ENCODE peak calls at places on chromosomes 4 and X, in five cellular contexts. One of them, this sample, is unnamed.

GRCh38 chr4:122577808-122578781 is 42.8 kb downstream of the IL21 start:
- DNase-seq in astrocyte of the spinal cord: peak; percentile 41
- DNase-seq in cardiac fibroblast: peak; percentile 54
- DNase-seq in HCT116: peak; percentile 48
- DNase-seq in gastrocnemius medialis: no peak
- DNase-seq in this sample: no peak

GRCh38 chr4:16761031-16761430 is 137.4 kb downstream of the LDB2 start:
- DNase-seq in cardiac fibroblast: no peak
- DNase-seq in astrocyte of the spinal cord: no peak
- DNase-seq in HCT116: no peak
- DNase-seq in gastrocnemius medialis: no peak
- DNase-seq in this sample: no peak

GRCh38 chr4:1384675-1385372 is 21.4 kb downstream of the NKX1-1 start:
- DNase-seq in cardiac fibroblast: no peak
- DNase-seq in HCT116: no peak
- DNase-seq in astrocyte of the spinal cord: no peak
- DNase-seq in gastrocnemius medialis: no peak
- DNase-seq in this sample: peak; percentile 41

GRCh38 chrX:54048413-54048812 is 4.1 kb upstream of the PHF8 start:
- DNase-seq in cardiac fibroblast: no peak
- DNase-seq in astrocyte of the spinal cord: no peak
- DNase-seq in gastrocnemius medialis: no peak
- DNase-seq in HCT116: no peak
- DNase-seq in this sample: no peak

GRCh38 chr4:107213880-107214279 is 177.8 kb upstream of the DKK2 start:
- DNase-seq in gastrocnemius medialis: no peak
- DNase-seq in cardiac fibroblast: no peak
- DNase-seq in astrocyte of the spinal cord: no peak
- DNase-seq in HCT116: no peak
- DNase-seq in this sample: no peak

GRCh38 chr4:74394476-74395136 is 29.7 kb downstream of the EREG start:
- DNase-seq in gastrocnemius medialis: no peak
- DNase-seq in cardiac fibroblast: peak; percentile 67
- DNase-seq in HCT116: peak; percentile 82
- DNase-seq in astrocyte of the spinal cord: peak; percentile 63
- DNase-seq in this sample: no peak

GRCh38 chrX:69361286-69361926 is 142.7 kb upstream of the NALF2 start:
- DNase-seq in gastrocnemius medialis: no peak
- DNase-seq in astrocyte of the spinal cord: no peak
- DNase-seq in cardiac fibroblast: peak; percentile 75
- DNase-seq in HCT116: no peak
- DNase-seq in this sample: no peak

GRCh38 chr4:1685604-1686150 is 1.6 kb upstream of the FAM53A start:
- DNase-seq in gastrocnemius medialis: no peak
- DNase-seq in astrocyte of the spinal cord: no peak
- DNase-seq in cardiac fibroblast: no peak
- DNase-seq in HCT116: no peak
- DNase-seq in this sample: no peak

GRCh38 chrX:150899191-150899757 is 806 bp upstream of the CD99L2 start:
- DNase-seq in astrocyte of the spinal cord: peak; percentile 14
- DNase-seq in cardiac fibroblast: peak; percentile 13
- DNase-seq in HCT116: no peak
- DNase-seq in gastrocnemius medialis: peak; percentile 23
- DNase-seq in this sample: peak; percentile 67

GRCh38 chr4:138919094-138919936 is 96.3 kb upstream of the NOCT start:
- DNase-seq in gastrocnemius medialis: peak; percentile 55
- DNase-seq in HCT116: peak; percentile 66
- DNase-seq in cardiac fibroblast: peak; percentile 72
- DNase-seq in astrocyte of the spinal cord: peak; percentile 80
- DNase-seq in this sample: no peak

GRCh38 chrX:45621356-45622041 is 420.8 kb upstream of the DIPK2B start:
- DNase-seq in gastrocnemius medialis: no peak
- DNase-seq in astrocyte of the spinal cord: peak; percentile 77
- DNase-seq in HCT116: no peak
- DNase-seq in cardiac fibroblast: peak; percentile 56
- DNase-seq in this sample: no peak

GRCh38 chrX:13377537-13377936 is 57.7 kb upstream of the ATXN3L start:
- DNase-seq in HCT116: no peak
- DNase-seq in gastrocnemius medialis: no peak
- DNase-seq in cardiac fibroblast: peak; percentile 90
- DNase-seq in astrocyte of the spinal cord: peak; percentile 84
- DNase-seq in this sample: no peak

GRCh38 chr4:113476800-113477199 is 284.7 kb downstream of the CAMK2D start:
- DNase-seq in gastrocnemius medialis: no peak
- DNase-seq in HCT116: peak; percentile 67
- DNase-seq in cardiac fibroblast: no peak
- DNase-seq in astrocyte of the spinal cord: no peak
- DNase-seq in this sample: no peak

GRCh38 chrX:104370089-104370488 is 115.4 kb upstream of the ESX1 start:
- DNase-seq in cardiac fibroblast: peak; percentile 2
- DNase-seq in astrocyte of the spinal cord: no peak
- DNase-seq in gastrocnemius medialis: no peak
- DNase-seq in HCT116: peak; percentile 26
- DNase-seq in this sample: no peak

GRCh38 chrX:48505481-48505880 is 3.3 kb upstream of the PORCN start:
- DNase-seq in cardiac fibroblast: no peak
- DNase-seq in gastrocnemius medialis: no peak
- DNase-seq in astrocyte of the spinal cord: no peak
- DNase-seq in HCT116: no peak
- DNase-seq in this sample: no peak

GRCh38 chr4:141331534-141332358 is 111.1 kb downstream of the ZNF330 start:
- DNase-seq in astrocyte of the spinal cord: no peak
- DNase-seq in HCT116: no peak
- DNase-seq in gastrocnemius medialis: no peak
- DNase-seq in cardiac fibroblast: no peak
- DNase-seq in this sample: no peak

GRCh38 chr4:152780267-152780811 is 585 bp downstream of the ARFIP1 start:
- DNase-seq in astrocyte of the spinal cord: no peak
- DNase-seq in gastrocnemius medialis: no peak
- DNase-seq in HCT116: no peak
- DNase-seq in cardiac fibroblast: peak; percentile 36
- DNase-seq in this sample: no peak

GRCh38 chrX:118181030-118181429 is 64.4 kb upstream of the KLHL13 start:
- DNase-seq in astrocyte of the spinal cord: peak; percentile 63
- DNase-seq in gastrocnemius medialis: no peak
- DNase-seq in cardiac fibroblast: peak; percentile 36
- DNase-seq in HCT116: no peak
- DNase-seq in this sample: no peak

GRCh38 chr4:84878090-84878489 is 88.4 kb downstream of the WDFY3 start:
- DNase-seq in gastrocnemius medialis: no peak
- DNase-seq in HCT116: no peak
- DNase-seq in astrocyte of the spinal cord: peak; percentile 74
- DNase-seq in cardiac fibroblast: peak; percentile 68
- DNase-seq in this sample: no peak

GRCh38 chr4:54484361-54484760 is 173.4 kb upstream of the KIT start:
- DNase-seq in HCT116: no peak
- DNase-seq in gastrocnemius medialis: no peak
- DNase-seq in astrocyte of the spinal cord: no peak
- DNase-seq in cardiac fibroblast: no peak
- DNase-seq in this sample: no peak

GRCh38 chrX:153812220-153812619 is 17.8 kb downstream of the SSR4 start:
- DNase-seq in astrocyte of the spinal cord: no peak
- DNase-seq in cardiac fibroblast: no peak
- DNase-seq in HCT116: no peak
- DNase-seq in gastrocnemius medialis: no peak
- DNase-seq in this sample: no peak

GRCh38 chrX:12950851-12951589 is 23.9 kb upstream of the TMSB4X start:
- DNase-seq in cardiac fibroblast: peak; percentile 26
- DNase-seq in gastrocnemius medialis: no peak
- DNase-seq in HCT116: no peak
- DNase-seq in astrocyte of the spinal cord: no peak
- DNase-seq in this sample: peak; percentile 64

GRCh38 chr4:187840814-187841213 is 154.8 kb upstream of the ZFP42 start:
- DNase-seq in gastrocnemius medialis: no peak
- DNase-seq in HCT116: no peak
- DNase-seq in cardiac fibroblast: no peak
- DNase-seq in astrocyte of the spinal cord: no peak
- DNase-seq in this sample: no peak

GRCh38 chrX:53093177-53093655 is 726 bp upstream of the KANTR start:
- DNase-seq in HCT116: peak; percentile 65
- DNase-seq in astrocyte of the spinal cord: peak; percentile 83
- DNase-seq in gastrocnemius medialis: peak; percentile 78
- DNase-seq in cardiac fibroblast: peak; percentile 86
- DNase-seq in this sample: peak; percentile 60

GRCh38 chrX:53357799-53358530 is 64.5 kb downstream of the SMC1A start:
- DNase-seq in HCT116: no peak
- DNase-seq in cardiac fibroblast: peak; percentile 74
- DNase-seq in gastrocnemius medialis: no peak
- DNase-seq in astrocyte of the spinal cord: peak; percentile 24
- DNase-seq in this sample: no peak

GRCh38 chrX:15301924-15302323 is 13.5 kb downstream of the ASB11 start:
- DNase-seq in gastrocnemius medialis: peak; percentile 94
- DNase-seq in HCT116: no peak
- DNase-seq in astrocyte of the spinal cord: no peak
- DNase-seq in cardiac fibroblast: peak; percentile 42
- DNase-seq in this sample: peak; percentile 90

GRCh38 chrX:11137543-11138139 is 26.5 kb downstream of the HCCS start:
- DNase-seq in astrocyte of the spinal cord: peak; percentile 56
- DNase-seq in gastrocnemius medialis: no peak
- DNase-seq in cardiac fibroblast: peak; percentile 70
- DNase-seq in HCT116: peak; percentile 13
- DNase-seq in this sample: no peak

GRCh38 chrX:64265265-64265664 is 34.9 kb upstream of the ASB12 start:
- DNase-seq in gastrocnemius medialis: no peak
- DNase-seq in cardiac fibroblast: no peak
- DNase-seq in HCT116: no peak
- DNase-seq in astrocyte of the spinal cord: no peak
- DNase-seq in this sample: no peak

GRCh38 chr4:4854649-4855292 is 4.7 kb upstream of the MSX1 start:
- DNase-seq in astrocyte of the spinal cord: no peak
- DNase-seq in cardiac fibroblast: no peak
- DNase-seq in gastrocnemius medialis: no peak
- DNase-seq in HCT116: no peak
- DNase-seq in this sample: no peak

GRCh38 chr4:141530627-141531026 is 105.8 kb upstream of the IL15 start:
- DNase-seq in cardiac fibroblast: no peak
- DNase-seq in astrocyte of the spinal cord: no peak
- DNase-seq in gastrocnemius medialis: no peak
- DNase-seq in HCT116: no peak
- DNase-seq in this sample: no peak

GRCh38 chrX:24391362-24391761 is 30.9 kb downstream of the SUPT20HL1 start:
- DNase-seq in astrocyte of the spinal cord: no peak
- DNase-seq in cardiac fibroblast: no peak
- DNase-seq in HCT116: no peak
- DNase-seq in gastrocnemius medialis: no peak
- DNase-seq in this sample: no peak

GRCh38 chrX:74465424-74465823 is 44.1 kb downstream of the SLC16A2 start:
- DNase-seq in cardiac fibroblast: peak; percentile 49
- DNase-seq in astrocyte of the spinal cord: no peak
- DNase-seq in gastrocnemius medialis: no peak
- DNase-seq in HCT116: no peak
- DNase-seq in this sample: no peak
- TF ChIP-seq CTCF in cardiac fibroblast: peak; percentile 13
- TF ChIP-seq CTCF in astrocyte of the spinal cord: no peak
- TF ChIP-seq CTCF in gastrocnemius medialis: no peak
- TF ChIP-seq CTCF in HCT116: no peak
- TF ChIP-seq CTCF in this sample: no peak

DNA sequence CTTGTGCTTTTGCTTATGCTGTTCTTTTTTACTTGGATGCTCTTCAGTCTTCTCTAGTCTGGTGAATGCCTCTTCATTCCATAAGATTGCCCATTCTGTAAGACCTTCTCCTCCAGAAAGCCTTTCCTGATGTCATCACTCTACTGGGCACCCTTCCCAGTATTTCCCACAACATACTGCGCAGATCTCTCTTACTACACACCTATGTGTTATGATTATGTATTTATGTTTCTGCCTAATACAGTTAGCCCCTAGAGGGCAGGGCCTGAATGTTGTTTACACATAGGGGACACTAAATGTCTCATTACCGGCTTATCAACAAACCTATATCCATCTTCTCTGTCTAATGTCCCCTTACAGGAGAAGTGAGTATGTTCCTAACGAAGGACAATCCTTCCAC is 21.1 kb downstream of the AIFM1 start:
- DNase-seq in cardiac fibroblast: peak; percentile 79
- DNase-seq in gastrocnemius medialis: no peak
- DNase-seq in HCT116: no peak
- DNase-seq in astrocyte of the spinal cord: no peak
- DNase-seq in this sample: no peak
- TF ChIP-seq CTCF in cardiac fibroblast: peak; percentile 35
- TF ChIP-seq CTCF in gastrocnemius medialis: no peak
- TF ChIP-seq CTCF in HCT116: no peak
- TF ChIP-seq CTCF in astrocyte of the spinal cord: no peak
- TF ChIP-seq CTCF in this sample: no peak

DNA sequence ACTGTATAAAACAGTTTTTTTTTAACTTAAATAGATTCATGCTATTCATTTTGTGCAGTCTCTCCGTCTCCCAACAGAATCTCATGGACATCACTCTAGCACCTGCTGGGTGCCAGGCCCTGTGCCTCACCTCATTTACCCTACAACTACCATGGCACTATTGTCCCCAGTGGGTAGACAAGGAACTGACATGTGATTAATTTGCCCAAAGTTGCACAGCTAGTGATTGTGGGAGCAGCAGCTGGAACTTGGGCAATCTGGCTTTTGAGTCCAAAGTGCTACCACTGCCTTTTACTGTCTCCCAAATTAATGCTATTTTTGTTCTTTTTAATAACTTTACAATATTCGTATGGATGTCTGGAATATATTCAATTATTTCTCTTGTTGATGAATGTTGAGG is 11.2 kb upstream of the PGRMC2 start:
- DNase-seq in gastrocnemius medialis: no peak
- DNase-seq in cardiac fibroblast: no peak
- DNase-seq in astrocyte of the spinal cord: no peak
- DNase-seq in HCT116: no peak
- DNase-seq in this sample: no peak
- TF ChIP-seq CTCF in gastrocnemius medialis: no peak
- TF ChIP-seq CTCF in cardiac fibroblast: no peak
- TF ChIP-seq CTCF in astrocyte of the spinal cord: no peak
- TF ChIP-seq CTCF in HCT116: no peak
- TF ChIP-seq CTCF in this sample: no peak

DNA sequence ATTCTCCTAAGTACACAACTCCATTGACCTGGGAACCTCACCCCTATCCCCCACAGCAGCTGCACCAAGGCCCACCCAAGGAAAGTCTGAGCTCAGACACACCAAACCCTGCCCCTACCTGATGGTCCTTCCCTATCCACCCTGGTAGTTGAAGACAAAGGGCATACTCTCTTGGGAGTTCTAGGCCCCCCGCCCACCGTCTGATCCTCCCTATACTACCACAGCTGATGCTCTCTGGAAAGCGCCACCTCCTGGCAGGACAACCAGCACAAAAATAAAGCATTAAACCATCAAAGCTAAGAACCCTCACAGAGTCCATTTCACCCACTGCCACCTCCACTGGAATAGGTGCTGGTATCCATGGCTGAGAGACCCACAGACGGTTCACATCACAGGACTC is 83.6 kb downstream of the ANAPC10 start:
- DNase-seq in gastrocnemius medialis: no peak
- DNase-seq in cardiac fibroblast: no peak
- DNase-seq in astrocyte of the spinal cord: no peak
- DNase-seq in HCT116: no peak
- DNase-seq in this sample: no peak
- TF ChIP-seq CTCF in gastrocnemius medialis: no peak
- TF ChIP-seq CTCF in cardiac fibroblast: peak; percentile 2
- TF ChIP-seq CTCF in astrocyte of the spinal cord: no peak
- TF ChIP-seq CTCF in HCT116: no peak
- TF ChIP-seq CTCF in this sample: no peak

GRCh38 chr4:157204634-157205244 is 15.8 kb upstream of the GRIA2 start:
- DNase-seq in cardiac fibroblast: peak; percentile 13
- DNase-seq in HCT116: peak; percentile 13
- DNase-seq in gastrocnemius medialis: no peak
- DNase-seq in astrocyte of the spinal cord: no peak
- DNase-seq in this sample: no peak
- TF ChIP-seq CTCF in cardiac fibroblast: peak; percentile 63
- TF ChIP-seq CTCF in HCT116: peak; percentile 5
- TF ChIP-seq CTCF in gastrocnemius medialis: no peak
- TF ChIP-seq CTCF in astrocyte of the spinal cord: peak; percentile 43
- TF ChIP-seq CTCF in this sample: peak; percentile 82

This sample was measured in CD14-positive monocyte.